ENCODE peak calls at places on chromosomes 11 and 22, in ten cellular contexts. G, S, F, P, C, Q, U, A, Z and J are unnamed samples.

GRCh38 chr11:27514558-27514957 is 8.0 kb upstream of the LIN7C start:
- DNase-seq in A (no peak), U (no peak), S (no peak), Q (no peak), F (no peak), Z (no peak), G (no peak), C (no peak), P (no peak), J (no peak)

GRCh38 chr11:14339356-14339755 is 19.6 kb downstream of the RRAS2 start:
- DNase-seq in F (no peak), U (no peak), P (no peak), C (no peak), G (no peak), S (no peak), A (no peak), Q (no peak), Z (no peak), J (no peak)

GRCh38 chr22:35648066-35649025 is at the start of gene APOL6:
- DNase-seq in P (peak), Q (no peak), U (peak), A (peak), C (peak), G (no peak), Z (peak), S (no peak), F (peak), J (peak)

GRCh38 chr11:108516125-108516524 is 17.9 kb upstream of the POGLUT3 start:
- DNase-seq in F (no peak), Z (no peak), U (no peak), G (no peak), P (no peak), Q (no peak), A (no peak), S (no peak), C (no peak), J (no peak)

GRCh38 chr11:105960252-105961245 is 61.5 kb downstream of the MSANTD4 start:
- DNase-seq in Q (no peak), U (peak), C (no peak), P (no peak), G (no peak), Z (peak), S (no peak), F (peak), A (no peak), J (no peak)

GRCh38 chr22:41672780-41673509 is 15.7 kb downstream of the SNU13 start:
- DNase-seq in F (peak), G (no peak), C (no peak), Q (no peak), P (peak), Z (no peak), A (no peak), U (peak), S (no peak), J (no peak)

GRCh38 chr11:13964771-13965074 is 2.2 kb downstream of the SPON1 start:
- DNase-seq in G (no peak), Q (no peak), A (no peak), F (no peak), U (no peak), S (no peak), C (no peak), Z (no peak), P (no peak), J (no peak)

GRCh38 chr11:116379185-116379828 is 393.5 kb downstream of the BUD13 start:
- DNase-seq in A (peak), Z (peak), U (peak), S (peak), F (peak), P (no peak), G (peak), C (peak), Q (peak), J (no peak)

GRCh38 chr22:26744892-26745808 is 87.8 kb downstream of the MIAT start:
- DNase-seq in Z (no peak), S (no peak), F (no peak), U (no peak), Q (no peak), C (no peak), G (no peak), P (peak), A (no peak), J (no peak)

GRCh38 chr11:64246874-64247728 is at the start of gene PPP1R14B:
- DNase-seq in G (peak), C (peak), Z (peak), P (peak), A (peak), U (peak), F (peak), Q (peak), S (peak), J (peak)

GRCh38 chr11:8071616-8072581 is 9.1 kb upstream of the TUB start:
- DNase-seq in S (no peak), U (peak), Z (no peak), F (no peak), C (no peak), A (no peak), Q (peak), P (no peak), G (no peak), J (no peak)

GRCh38 chr11:13465909-13466371 is 2.9 kb upstream of the BTBD10 start:
- DNase-seq in Z (peak), C (no peak), G (no peak), F (peak), A (peak), S (no peak), Q (no peak), P (peak), U (peak), J (peak)

GRCh38 chr22:32796865-32797573 is 4.5 kb upstream of the TIMP3 start:
- DNase-seq in S (peak), G (peak), C (peak), P (peak), A (peak), U (peak), F (peak), Z (peak), Q (peak), J (peak)

GRCh38 chr11:132821027-132821426 is 711.3 kb downstream of the OPCML start:
- DNase-seq in C (no peak), Z (no peak), Q (no peak), A (peak), S (no peak), G (no peak), P (no peak), U (no peak), F (no peak), J (no peak)

GRCh38 chr11:12963051-12963450 is 46.1 kb upstream of the RASSF10 start:
- DNase-seq in C (no peak), A (no peak), U (no peak), Q (no peak), P (no peak), Z (no peak), F (no peak), G (no peak), S (no peak), J (no peak)

GRCh38 chr22:19117111-19117512 is 5.1 kb downstream of the DGCR2 start:
- DNase-seq in S (no peak), C (no peak), P (no peak), Z (no peak), A (no peak), G (no peak), F (no peak), U (no peak), Q (peak), J (no peak)

GRCh38 chr22:37414288-37414687 is 13.0 kb downstream of the ELFN2 start:
- DNase-seq in U (no peak), G (no peak), C (no peak), A (no peak), F (no peak), Z (no peak), P (no peak), S (no peak), Q (no peak), J (no peak)

GRCh38 chr11:73382183-73382582 is 6.0 kb downstream of the RELT start:
- DNase-seq in Z (no peak), C (no peak), G (no peak), S (no peak), P (no peak), F (no peak), U (no peak), Q (no peak), A (no peak), J (no peak)

GRCh38 chr11:130601764-130602163 is 153.3 kb downstream of the ADAMTS15 start:
- DNase-seq in P (no peak), S (no peak), A (no peak), C (no peak), Q (no peak), G (no peak), Z (no peak), U (no peak), F (no peak), J (no peak)

GRCh38 chr11:86431258-86431657 is 56.6 kb downstream of the CCDC81 start:
- DNase-seq in G (no peak), U (no peak), F (peak), C (no peak), A (no peak), Q (no peak), S (no peak), P (no peak), Z (no peak), J (no peak)
- TF ChIP-seq CTCF in G (no peak), U (no peak), F (no peak), C (no peak), A (no peak), Q (no peak), S (no peak), P (no peak), Z (no peak), J (no peak)

DNA sequence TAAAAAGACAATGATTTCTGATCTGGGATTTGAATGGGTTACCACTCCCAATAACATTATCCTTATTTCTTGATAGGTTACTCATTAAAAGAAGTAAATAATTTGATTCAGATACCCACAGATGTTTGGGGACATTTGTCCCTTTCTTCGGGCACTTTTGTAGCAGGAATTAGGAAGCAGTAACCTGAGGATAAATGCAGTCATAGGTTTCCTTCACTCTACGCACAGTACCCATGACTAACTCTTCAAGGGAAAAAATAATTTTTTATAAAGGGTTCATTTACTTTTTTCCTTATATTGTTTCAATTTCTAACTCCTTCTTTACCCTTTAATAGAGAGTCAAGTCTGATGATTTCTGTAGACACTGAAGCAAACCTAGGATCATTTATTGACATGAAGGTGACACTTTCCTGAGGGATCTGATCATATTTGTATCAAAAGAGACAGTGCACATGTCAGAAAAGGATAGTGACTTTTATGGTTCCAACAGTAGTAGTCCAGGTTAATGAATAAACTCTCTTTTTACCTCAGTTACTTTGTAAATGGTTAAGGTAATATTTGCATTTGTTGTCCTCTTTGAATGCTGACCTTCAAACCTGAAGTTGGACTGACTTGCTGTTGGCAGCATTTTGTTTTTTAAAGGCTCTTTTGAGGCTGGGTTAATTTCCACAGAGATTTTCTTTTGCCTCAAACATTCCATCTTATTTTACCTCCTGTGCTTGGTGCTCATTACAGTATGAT is 1072.0 kb downstream of the LRRC4C start:
- DNase-seq in G (no peak), P (no peak), S (no peak), C (no peak), Z (peak), Q (no peak), U (no peak), F (no peak), A (no peak), J (no peak)
- TF ChIP-seq CTCF in G (no peak), P (no peak), S (no peak), C (no peak), Z (no peak), Q (no peak), U (no peak), F (no peak), A (no peak), J (no peak)

GRCh38 chr11:44661311-44661717 is 65.4 kb upstream of the TSPAN18 start:
- DNase-seq in Q (no peak), A (no peak), S (no peak), P (no peak), Z (no peak), U (no peak), C (no peak), F (no peak), G (no peak), J (no peak)

GRCh38 chr11:44659641-44660040 is 67.1 kb upstream of the TSPAN18 start:
- DNase-seq in U (no peak), Q (no peak), F (no peak), Z (no peak), P (no peak), A (no peak), G (no peak), C (no peak), S (no peak), J (no peak)

GRCh38 chr11:44654596-44654995 is 72.2 kb upstream of the TSPAN18 start:
- DNase-seq in Z (no peak), S (no peak), U (no peak), P (no peak), G (no peak), A (no peak), Q (no peak), F (no peak), C (no peak), J (no peak)

GRCh38 chr11:44654057-44654456 is 72.7 kb upstream of the TSPAN18 start:
- DNase-seq in G (no peak), P (no peak), U (no peak), Q (no peak), F (no peak), C (no peak), Z (no peak), A (no peak), S (no peak), J (no peak)

GRCh38 chr11:44658451-44658850 is 68.3 kb upstream of the TSPAN18 start:
- DNase-seq in Q (no peak), U (peak), P (peak), A (peak), Z (no peak), F (peak), S (no peak), C (peak), G (no peak), J (peak)
- TF ChIP-seq CTCF in Q (no peak), U (peak), P (no peak), A (peak), Z (peak), F (peak), S (peak), C (no peak), G (no peak), J (peak)

DNA sequence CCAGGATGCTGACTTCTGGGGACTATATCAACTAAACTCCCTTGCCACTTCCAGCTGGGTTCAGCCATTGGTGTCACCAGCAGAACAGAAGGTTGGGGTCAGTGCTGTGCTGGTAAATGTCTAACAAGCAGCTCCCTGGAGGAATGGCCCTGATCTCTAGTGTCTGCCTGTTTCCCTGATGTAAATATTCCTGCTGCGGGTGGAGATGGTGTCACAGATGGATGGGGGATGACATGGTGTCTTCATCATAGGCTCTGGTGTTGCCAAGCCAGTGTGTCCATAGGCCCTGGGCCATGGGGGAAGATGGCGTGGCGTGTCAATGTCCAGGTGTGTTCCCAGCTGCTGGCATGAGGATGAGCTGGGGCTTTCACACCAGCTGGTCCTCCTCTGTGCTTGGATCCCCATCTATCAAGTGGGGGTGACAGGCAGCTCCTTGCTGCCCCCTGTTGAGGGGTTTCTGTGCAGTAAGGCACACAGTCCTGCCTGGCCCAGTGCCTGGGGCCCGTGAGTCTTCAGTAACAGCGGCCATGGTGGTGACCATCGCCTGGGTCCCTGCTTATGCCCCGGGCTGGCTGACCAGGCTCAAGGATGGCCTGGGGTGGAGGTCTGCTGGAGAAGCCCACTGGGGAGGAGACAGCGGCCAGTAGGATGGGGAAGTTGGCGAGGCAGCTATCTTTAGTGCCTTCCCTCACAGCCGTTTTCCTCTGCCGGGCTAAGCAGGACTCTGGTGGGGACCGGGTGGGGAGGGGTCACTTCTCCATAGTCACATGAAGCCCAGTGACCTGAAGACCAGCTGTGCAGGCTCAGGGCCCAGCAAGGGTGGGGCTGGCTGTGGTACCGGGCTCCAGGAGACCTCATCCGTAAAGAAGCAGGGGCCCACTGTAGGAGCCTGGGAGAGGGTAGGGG is 12.7 kb downstream of the RPL3 start:
- DNase-seq in G (no peak), U (peak), S (no peak), Q (no peak), Z (no peak), A (no peak), P (peak), C (peak), F (no peak), J (peak)
- TF ChIP-seq CTCF in G (no peak), U (peak), S (peak), Q (peak), Z (peak), A (peak), P (peak), C (peak), F (peak), J (peak)

GRCh38 chr11:120326845-120327281 is 1.8 kb downstream of the TLCD5 start:
- DNase-seq in U (no peak), S (no peak), P (peak), Z (no peak), Q (no peak), C (no peak), F (peak), A (peak), G (no peak), J (peak)

GRCh38 chr11:120329556-120329955 is 4.5 kb downstream of the TLCD5 start:
- DNase-seq in S (no peak), A (no peak), G (no peak), Z (no peak), Q (no peak), P (no peak), F (no peak), C (no peak), U (no peak), J (no peak)

GRCh38 chr11:120327311-120327710 is 2.2 kb downstream of the TLCD5 start:
- DNase-seq in Z (no peak), S (no peak), F (no peak), U (no peak), P (no peak), Q (no peak), A (no peak), G (no peak), C (no peak), J (no peak)

GRCh38 chr11:120326228-120326627 is 1.1 kb downstream of the TLCD5 start:
- DNase-seq in Q (no peak), S (no peak), C (no peak), P (peak), A (peak), G (no peak), F (peak), U (no peak), Z (peak), J (no peak)

GRCh38 chr11:120324932-120325810 is at the start of gene TLCD5:
- DNase-seq in F (peak), A (peak), U (peak), P (peak), S (peak), Z (peak), G (peak), Q (peak), C (peak), J (peak)
- TF ChIP-seq CTCF in F (peak), A (peak), U (peak), P (peak), S (no peak), Z (peak), G (no peak), Q (no peak), C (no peak), J (peak)

DNA sequence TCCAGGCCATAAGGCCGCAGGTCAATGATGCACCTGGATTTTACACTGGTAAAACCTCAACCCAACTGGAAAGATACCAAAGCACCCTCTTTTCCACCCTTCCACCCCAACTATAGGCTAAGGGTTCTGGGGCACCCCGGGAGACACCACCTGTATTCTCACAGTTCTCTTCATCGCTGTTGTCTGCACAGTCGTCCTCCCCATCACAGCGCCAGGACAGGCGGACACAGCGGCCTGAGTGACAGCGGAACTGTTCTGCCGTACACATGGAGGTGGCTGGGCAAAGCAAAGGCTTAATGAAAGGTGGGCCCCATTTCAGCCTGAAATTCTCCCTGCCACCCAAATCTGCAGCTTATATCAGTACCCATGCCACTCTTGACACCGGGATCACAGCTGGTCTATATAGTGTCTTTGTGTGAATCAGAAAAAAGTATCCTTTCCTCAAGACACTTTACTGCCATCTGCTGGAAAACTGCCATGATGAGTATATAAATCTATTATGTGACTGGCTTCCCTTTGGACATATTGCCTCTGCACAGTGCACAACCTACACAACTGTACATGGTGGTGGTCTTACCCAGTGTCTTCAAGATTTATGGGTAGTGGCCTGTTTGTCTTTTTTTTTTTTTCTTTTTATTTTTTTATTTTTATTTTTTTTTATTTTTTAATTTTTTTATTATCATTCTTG is 21.5 kb downstream of the LRP4 start:
- DNase-seq in U (peak), G (no peak), F (peak), S (no peak), P (peak), Q (no peak), A (peak), Z (peak), C (no peak), J (peak)
- TF ChIP-seq CTCF in U (peak), G (no peak), F (peak), S (peak), P (peak), Q (no peak), A (peak), Z (peak), C (peak), J (peak)

DNA sequence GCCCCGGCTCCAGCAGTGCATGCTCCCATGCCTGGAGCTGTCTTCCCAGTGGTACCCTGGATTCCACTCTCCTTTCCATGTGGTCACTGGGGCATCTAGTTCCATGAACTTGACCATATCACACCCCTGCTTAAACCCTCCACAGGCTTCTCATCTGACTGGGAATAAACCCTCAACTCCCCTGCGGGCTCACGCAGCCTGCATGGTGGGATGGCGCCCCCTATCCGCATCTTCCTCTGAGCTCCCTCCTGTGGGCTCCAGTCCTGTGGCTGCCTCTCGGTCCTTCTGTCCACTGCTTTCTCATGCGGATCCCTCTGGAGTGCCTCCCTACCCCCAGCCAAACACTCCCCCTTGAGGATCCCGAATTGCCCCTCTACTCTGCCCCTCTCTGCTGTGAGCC is 41.4 kb upstream of the TTLL12 start:
- DNase-seq in G (no peak), P (peak), S (no peak), A (peak), U (peak), Z (no peak), F (peak), C (peak), Q (no peak), J (no peak)
- TF ChIP-seq CTCF in G (no peak), P (peak), S (peak), A (peak), U (peak), Z (peak), F (peak), C (peak), Q (no peak), J (peak)

DNA sequence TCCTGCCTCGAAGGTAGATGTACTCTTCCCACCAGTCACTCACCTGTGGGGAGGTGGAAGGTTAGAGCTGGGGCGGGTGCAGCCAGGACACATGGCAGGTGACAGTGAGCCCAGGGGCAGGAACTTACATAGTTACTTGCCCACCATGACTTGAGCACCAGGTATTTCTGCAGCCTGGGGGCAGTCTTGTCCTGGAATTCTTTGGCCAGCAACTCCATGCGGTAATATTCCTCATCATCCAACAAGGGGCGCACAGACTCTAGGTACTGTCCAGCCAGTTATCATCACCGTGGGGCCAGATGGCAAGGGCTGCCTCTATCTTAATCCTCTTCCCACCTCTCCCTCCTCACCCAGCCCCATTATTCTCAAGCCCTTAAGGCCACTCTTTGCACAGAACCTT is 2.2 kb downstream of the CPT1B start:
- DNase-seq in C (no peak), Z (peak), Q (no peak), P (peak), G (no peak), A (peak), U (peak), S (no peak), F (peak), J (no peak)
- TF ChIP-seq CTCF in C (no peak), Z (peak), Q (peak), P (no peak), G (no peak), A (peak), U (peak), S (no peak), F (peak), J (no peak)